ENCODE peak calls at places on chromosomes 5 and 9, in seven cellular contexts. One of them, this sample, is unnamed.
A peak's percentile ranks its signal among the peaks of the same experiment; 100 is the strongest.

GRCh38 chr9:113640418-113640817 is 176.9 kb downstream of the RGS3 start:
- DNase-seq in hepatocyte: no peak
- DNase-seq in PC-3: no peak
- DNase-seq in OCI-LY7: no peak
- DNase-seq in GM23338: no peak
- DNase-seq in MM.1S: no peak
- DNase-seq in HCT116: no peak
- DNase-seq in this sample: no peak

GRCh38 chr5:982377-983237 is 26.0 kb upstream of the NKD2 start:
- DNase-seq in hepatocyte: peak; percentile 11
- DNase-seq in PC-3: peak; percentile 23
- DNase-seq in OCI-LY7: peak; percentile 13
- DNase-seq in GM23338: peak; percentile 84
- DNase-seq in MM.1S: no peak
- DNase-seq in HCT116: no peak
- DNase-seq in this sample: peak; percentile 38

GRCh38 chr9:131273791-131274673 is 2.3 kb downstream of the FAM78A start:
- DNase-seq in hepatocyte: no peak
- DNase-seq in PC-3: no peak
- DNase-seq in OCI-LY7: peak; percentile 59
- DNase-seq in GM23338: no peak
- DNase-seq in MM.1S: peak; percentile 46
- DNase-seq in HCT116: no peak
- DNase-seq in this sample: no peak

GRCh38 chr9:111483419-111483861 is 743 bp downstream of the ECPAS start:
- DNase-seq in hepatocyte: peak; percentile 83
- DNase-seq in PC-3: peak; percentile 31
- DNase-seq in OCI-LY7: peak; percentile 62
- DNase-seq in GM23338: no peak
- DNase-seq in MM.1S: peak; percentile 38
- DNase-seq in HCT116: no peak
- DNase-seq in this sample: peak; percentile 79

GRCh38 chr9:113734826-113735225 is 141.3 kb upstream of the ZNF618 start:
- DNase-seq in hepatocyte: no peak
- DNase-seq in PC-3: no peak
- DNase-seq in OCI-LY7: no peak
- DNase-seq in GM23338: no peak
- DNase-seq in MM.1S: no peak
- DNase-seq in HCT116: no peak
- DNase-seq in this sample: no peak

GRCh38 chr5:91301459-91301858 is 81.7 kb downstream of the ARRDC3 start:
- DNase-seq in hepatocyte: peak; percentile 22
- DNase-seq in PC-3: no peak
- DNase-seq in OCI-LY7: no peak
- DNase-seq in GM23338: no peak
- DNase-seq in MM.1S: no peak
- DNase-seq in HCT116: no peak
- DNase-seq in this sample: peak; percentile 87

GRCh38 chr9:86655147-86655546 is 292.2 kb downstream of the GAS1 start:
- DNase-seq in hepatocyte: no peak
- DNase-seq in PC-3: no peak
- DNase-seq in OCI-LY7: no peak
- DNase-seq in GM23338: no peak
- DNase-seq in MM.1S: no peak
- DNase-seq in HCT116: no peak
- DNase-seq in this sample: peak; percentile 51

GRCh38 chr9:131714161-131714646 is 25.7 kb downstream of the RAPGEF1 start:
- DNase-seq in hepatocyte: no peak
- DNase-seq in PC-3: peak; percentile 65
- DNase-seq in OCI-LY7: no peak
- DNase-seq in GM23338: no peak
- DNase-seq in MM.1S: no peak
- DNase-seq in HCT116: no peak
- DNase-seq in this sample: peak; percentile 97

GRCh38 chr9:136969150-136969549 is 8.2 kb upstream of the PTGDS start:
- DNase-seq in hepatocyte: no peak
- DNase-seq in PC-3: no peak
- DNase-seq in OCI-LY7: no peak
- DNase-seq in GM23338: no peak
- DNase-seq in MM.1S: no peak
- DNase-seq in HCT116: no peak
- DNase-seq in this sample: no peak

GRCh38 chr9:97615439-97616072 is 17.6 kb downstream of the TSTD2 start:
- DNase-seq in hepatocyte: peak; percentile 79
- DNase-seq in PC-3: peak; percentile 72
- DNase-seq in OCI-LY7: peak; percentile 65
- DNase-seq in GM23338: peak; percentile 79
- DNase-seq in MM.1S: peak; percentile 76
- DNase-seq in HCT116: peak; percentile 29
- DNase-seq in this sample: peak; percentile 70

GRCh38 chr5:124752854-124753720 is 6.6 kb upstream of the ZNF608 start:
- DNase-seq in hepatocyte: no peak
- DNase-seq in PC-3: no peak
- DNase-seq in OCI-LY7: no peak
- DNase-seq in GM23338: no peak
- DNase-seq in MM.1S: no peak
- DNase-seq in HCT116: no peak
- DNase-seq in this sample: no peak
- H3K4me1 ChIP-seq in hepatocyte: peaks cover 23% of the 10 kb centered on the region
- H3K4me1 ChIP-seq in PC-3: peaks cover 9% of the 10 kb centered on the region
- H3K4me1 ChIP-seq in OCI-LY7: peaks cover 41% of the 10 kb centered on the region
- H3K4me1 ChIP-seq in GM23338: peaks cover 30% of the 10 kb centered on the region
- H3K4me1 ChIP-seq in MM.1S: no peaks in the 10 kb centered on the region
- H3K4me1 ChIP-seq in HCT116: peaks cover 13% of the 10 kb centered on the region
- H3K4me1 ChIP-seq in this sample: no peaks in the 10 kb centered on the region

DNA sequence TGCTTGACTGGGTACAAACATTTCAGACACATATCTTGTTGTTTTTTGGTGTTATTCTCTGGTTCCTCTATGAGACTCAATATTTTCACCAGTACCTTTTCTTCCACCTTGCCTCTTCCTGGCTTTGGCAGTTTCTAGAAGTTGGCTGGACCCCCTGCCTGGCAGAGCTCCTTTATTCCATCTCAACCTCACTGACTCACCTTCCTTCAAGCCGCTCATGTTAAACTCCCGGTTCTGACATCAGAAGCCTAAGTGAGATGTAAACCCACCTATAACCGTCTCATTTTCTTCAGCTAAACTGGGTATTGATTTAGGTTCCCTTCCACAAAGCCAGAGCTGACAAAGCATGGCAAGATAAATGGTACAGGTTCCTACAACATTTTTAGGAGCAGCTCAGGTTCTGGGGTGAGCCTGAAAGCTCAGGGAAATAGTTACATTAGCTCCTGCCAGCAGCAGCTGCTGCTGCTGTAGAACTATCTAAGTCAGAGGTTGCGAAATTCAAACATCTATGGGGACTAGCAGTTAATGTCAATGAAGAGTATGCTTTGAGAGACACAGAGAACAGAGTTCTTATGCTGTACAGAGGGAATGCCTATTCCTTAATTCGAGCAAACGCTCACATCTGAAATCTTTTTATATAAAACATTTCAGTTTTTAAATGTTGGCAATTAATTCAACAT is 197.1 kb upstream of the NR3C1 start:
- DNase-seq in hepatocyte: peak; percentile 40
- DNase-seq in PC-3: no peak
- DNase-seq in OCI-LY7: no peak
- DNase-seq in GM23338: no peak
- DNase-seq in MM.1S: no peak
- DNase-seq in HCT116: no peak
- DNase-seq in this sample: peak; percentile 65
- TF ChIP-seq EZH2phosphoT487 in hepatocyte: no peak
- TF ChIP-seq EZH2phosphoT487 in PC-3: no peak
- TF ChIP-seq EZH2phosphoT487 in OCI-LY7: no peak
- TF ChIP-seq EZH2phosphoT487 in GM23338: no peak
- TF ChIP-seq EZH2phosphoT487 in MM.1S: no peak
- TF ChIP-seq EZH2phosphoT487 in HCT116: no peak
- TF ChIP-seq EZH2phosphoT487 in this sample: no peak

GRCh38 chr9:133683494-133684460 is 47.6 kb downstream of the DBH start:
- DNase-seq in hepatocyte: no peak
- DNase-seq in PC-3: no peak
- DNase-seq in OCI-LY7: peak; percentile 19
- DNase-seq in GM23338: no peak
- DNase-seq in MM.1S: no peak
- DNase-seq in HCT116: no peak
- DNase-seq in this sample: peak; percentile 26
- H3K9me2 ChIP-seq in hepatocyte: no peaks in the 10 kb centered on the region
- H3K9me2 ChIP-seq in PC-3: no peaks in the 10 kb centered on the region
- H3K9me2 ChIP-seq in OCI-LY7: no peaks in the 10 kb centered on the region
- H3K9me2 ChIP-seq in GM23338: no peaks in the 10 kb centered on the region
- H3K9me2 ChIP-seq in MM.1S: no peaks in the 10 kb centered on the region
- H3K9me2 ChIP-seq in HCT116: no peaks in the 10 kb centered on the region
- H3K9me2 ChIP-seq in this sample: no peaks in the 10 kb centered on the region

GRCh38 chr5:148986636-148987035 is 76.2 kb downstream of the SH3TC2 start:
- DNase-seq in hepatocyte: no peak
- DNase-seq in PC-3: no peak
- DNase-seq in OCI-LY7: no peak
- DNase-seq in GM23338: no peak
- DNase-seq in MM.1S: no peak
- DNase-seq in HCT116: no peak
- DNase-seq in this sample: no peak
- H3K4me1 ChIP-seq in hepatocyte: peaks cover 5% of the 10 kb centered on the region
- H3K4me1 ChIP-seq in PC-3: peaks cover 59% of the 10 kb centered on the region
- H3K4me1 ChIP-seq in OCI-LY7: no peaks in the 10 kb centered on the region
- H3K4me1 ChIP-seq in GM23338: peaks cover 15% of the 10 kb centered on the region
- H3K4me1 ChIP-seq in MM.1S: no peaks in the 10 kb centered on the region
- H3K4me1 ChIP-seq in HCT116: peaks cover 12% of the 10 kb centered on the region
- H3K4me1 ChIP-seq in this sample: peaks cover 16% of the 10 kb centered on the region

GRCh38 chr9:109382585-109382984 is 61.7 kb upstream of the EPB41L4B start:
- DNase-seq in hepatocyte: no peak
- DNase-seq in PC-3: no peak
- DNase-seq in OCI-LY7: no peak
- DNase-seq in GM23338: no peak
- DNase-seq in MM.1S: no peak
- DNase-seq in HCT116: no peak
- DNase-seq in this sample: no peak

GRCh38 chr9:109383356-109383755 is 62.5 kb upstream of the EPB41L4B start:
- DNase-seq in hepatocyte: no peak
- DNase-seq in PC-3: no peak
- DNase-seq in OCI-LY7: no peak
- DNase-seq in GM23338: no peak
- DNase-seq in MM.1S: no peak
- DNase-seq in HCT116: no peak
- DNase-seq in this sample: no peak

GRCh38 chr9:109379513-109379912 is 58.7 kb upstream of the EPB41L4B start:
- DNase-seq in hepatocyte: no peak
- DNase-seq in PC-3: no peak
- DNase-seq in OCI-LY7: no peak
- DNase-seq in GM23338: no peak
- DNase-seq in MM.1S: no peak
- DNase-seq in HCT116: no peak
- DNase-seq in this sample: no peak

GRCh38 chr9:109382182-109382581 is 61.3 kb upstream of the EPB41L4B start:
- DNase-seq in hepatocyte: no peak
- DNase-seq in PC-3: no peak
- DNase-seq in OCI-LY7: no peak
- DNase-seq in GM23338: no peak
- DNase-seq in MM.1S: no peak
- DNase-seq in HCT116: no peak
- DNase-seq in this sample: no peak

GRCh38 chr9:109381011-109381729 is 60.3 kb upstream of the EPB41L4B start:
- DNase-seq in hepatocyte: no peak
- DNase-seq in PC-3: peak; percentile 54
- DNase-seq in OCI-LY7: no peak
- DNase-seq in GM23338: no peak
- DNase-seq in MM.1S: no peak
- DNase-seq in HCT116: no peak
- DNase-seq in this sample: peak; percentile 73
- TF ChIP-seq EZH2phosphoT487 in hepatocyte: no peak
- TF ChIP-seq EZH2phosphoT487 in PC-3: no peak
- TF ChIP-seq EZH2phosphoT487 in OCI-LY7: no peak
- TF ChIP-seq EZH2phosphoT487 in GM23338: no peak
- TF ChIP-seq EZH2phosphoT487 in MM.1S: no peak
- TF ChIP-seq EZH2phosphoT487 in HCT116: no peak
- TF ChIP-seq EZH2phosphoT487 in this sample: no peak

DNA sequence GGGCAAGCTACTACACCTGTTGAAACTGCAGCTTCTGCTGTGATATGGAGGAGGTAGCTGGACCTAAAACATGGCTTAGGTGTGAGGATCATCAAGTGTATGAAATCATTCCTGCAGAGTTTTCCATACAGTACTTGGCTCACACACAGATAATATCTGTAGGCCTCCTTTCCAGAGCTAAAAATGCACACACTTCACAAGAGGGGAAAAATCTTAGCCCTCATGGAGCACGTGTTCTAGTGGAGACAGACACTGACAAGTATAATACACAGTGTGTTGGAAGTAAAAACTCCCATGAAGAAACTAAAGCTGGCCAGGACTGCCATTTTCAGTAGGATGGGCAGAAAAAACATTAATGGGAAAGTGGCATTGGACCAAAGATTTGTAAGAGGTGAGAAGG is 216.7 kb downstream of the CTNND2 start:
- DNase-seq in hepatocyte: no peak
- DNase-seq in PC-3: no peak
- DNase-seq in OCI-LY7: no peak
- DNase-seq in GM23338: no peak
- DNase-seq in MM.1S: no peak
- DNase-seq in HCT116: no peak
- DNase-seq in this sample: no peak
- H3K9me2 ChIP-seq in hepatocyte: no peaks in the 10 kb centered on the region
- H3K9me2 ChIP-seq in PC-3: no peaks in the 10 kb centered on the region
- H3K9me2 ChIP-seq in OCI-LY7: no peaks in the 10 kb centered on the region
- H3K9me2 ChIP-seq in GM23338: no peaks in the 10 kb centered on the region
- H3K9me2 ChIP-seq in MM.1S: no peaks in the 10 kb centered on the region
- H3K9me2 ChIP-seq in HCT116: no peaks in the 10 kb centered on the region
- H3K9me2 ChIP-seq in this sample: no peaks in the 10 kb centered on the region

DNA sequence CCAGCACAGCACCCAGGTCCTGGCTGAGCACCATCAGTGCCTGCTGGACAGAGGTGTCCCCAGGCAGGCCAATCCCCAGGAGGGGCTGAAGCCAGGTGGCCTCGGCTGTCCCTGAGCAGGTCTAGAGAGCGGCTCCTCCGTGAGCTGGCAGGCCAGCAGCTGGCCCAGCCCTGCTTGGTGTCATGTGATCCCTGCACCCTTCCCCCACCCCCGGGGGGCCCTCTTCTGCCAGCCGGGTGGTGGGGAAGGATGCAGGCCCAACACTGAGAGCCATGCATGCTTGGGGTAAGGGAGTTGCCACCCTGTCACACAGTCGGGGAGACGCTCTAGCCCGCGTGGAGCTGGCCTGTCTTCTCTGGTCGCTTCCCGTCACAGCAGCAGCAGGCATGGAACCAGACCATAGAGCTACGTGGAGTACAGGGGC is 7.1 kb downstream of the RALGDS start:
- DNase-seq in hepatocyte: peak; percentile 68
- DNase-seq in PC-3: no peak
- DNase-seq in OCI-LY7: no peak
- DNase-seq in GM23338: no peak
- DNase-seq in MM.1S: no peak
- DNase-seq in HCT116: no peak
- DNase-seq in this sample: no peak
- H3K4me1 ChIP-seq in hepatocyte: peaks cover 30% of the 10 kb centered on the region
- H3K4me1 ChIP-seq in PC-3: no peaks in the 10 kb centered on the region
- H3K4me1 ChIP-seq in OCI-LY7: peaks cover 11% of the 10 kb centered on the region
- H3K4me1 ChIP-seq in GM23338: no peaks in the 10 kb centered on the region
- H3K4me1 ChIP-seq in MM.1S: no peaks in the 10 kb centered on the region
- H3K4me1 ChIP-seq in HCT116: no peaks in the 10 kb centered on the region
- H3K4me1 ChIP-seq in this sample: peaks cover 21% of the 10 kb centered on the region